ENCODE peak calls at places on chromosomes 7 and 10, in eight cellular contexts. G is anterior cingulate cortex; A is lung microvascular endothelial cell; P is HCT116; R is activated naive CD4-positive, alpha-beta T cell treated with anti-CD3 and anti-CD28 coated beads, Interleukin-2, amount 50 U/mL, for 16 hours; T is cardiac muscle cell; V is HuH-7; C is left ventricle myocardium superior. O is an unnamed sample.

GRCh38 chr7:27345964-27346363 is 103.4 kb downstream of the EVX1 start:
- DNase-seq in C (no peak), A (no peak), R (no peak), V (no peak), G (no peak), T (no peak), P (no peak), O (no peak)

GRCh38 chr10:110667620-110668343 is 23.6 kb downstream of the RBM20 start:
- DNase-seq in R (no peak), T (no peak), P (no peak), A (no peak), G (no peak), C (no peak), V (no peak), O (no peak)

GRCh38 chr7:78167825-78168224 is 369.3 kb downstream of the PHTF2 start:
- DNase-seq in P (no peak), V (no peak), C (no peak), A (no peak), T (no peak), R (no peak), G (no peak), O (no peak)

GRCh38 chr10:6232225-6232807 is 29.6 kb downstream of the PFKFB3 start:
- DNase-seq in P (no peak), C (no peak), A (no peak), T (no peak), G (no peak), R (no peak), V (no peak), O (no peak)

GRCh38 chr10:45652511-45652910 is 20.1 kb downstream of the ZFAND4 start:
- DNase-seq in T (no peak), P (no peak), G (no peak), A (no peak), C (no peak), V (no peak), R (no peak), O (no peak)

GRCh38 chr10:93991596-93992284 is 2.0 kb upstream of the PLCE1 start:
- DNase-seq in A (peak), G (peak), V (peak), P (peak), R (no peak), C (peak), T (peak), O (peak)

GRCh38 chr7:70870349-70870748 is 261.6 kb upstream of the GALNT17 start:
- DNase-seq in T (no peak), V (no peak), A (no peak), R (no peak), P (no peak), G (no peak), C (no peak), O (no peak)

GRCh38 chr7:112204072-112204775 is 2.0 kb downstream of the DOCK4 start:
- DNase-seq in G (no peak), T (peak), P (no peak), C (no peak), A (peak), V (no peak), R (no peak), O (no peak)

GRCh38 chr7:20778063-20778721 is 8.5 kb downstream of the SP8 start:
- DNase-seq in P (no peak), V (peak), G (peak), C (peak), R (no peak), T (peak), A (peak), O (no peak)

GRCh38 chr10:112242769-112243168 is 40.4 kb upstream of the TECTB start:
- DNase-seq in A (no peak), P (no peak), G (no peak), V (no peak), R (no peak), C (no peak), T (no peak), O (no peak)

GRCh38 chr10:525565-526315 is 163.7 kb downstream of the DIP2C start:
- DNase-seq in P (no peak), G (no peak), R (no peak), C (no peak), A (no peak), V (no peak), T (no peak), O (no peak)

GRCh38 chr7:69743436-69743835 is 145.2 kb downstream of the AUTS2 start:
- DNase-seq in P (no peak), C (no peak), T (no peak), R (no peak), G (no peak), A (no peak), V (no peak), O (no peak)

GRCh38 chr7:1696671-1697498 is 26.8 kb downstream of the ELFN1 start:
- DNase-seq in A (no peak), P (no peak), C (peak), G (no peak), R (peak), V (no peak), T (no peak), O (no peak)

GRCh38 chr7:24702674-24703235 is 54.5 kb downstream of the GSDME start:
- DNase-seq in A (no peak), R (no peak), G (no peak), T (peak), P (no peak), V (no peak), C (no peak), O (no peak)

GRCh38 chr7:494906-495305 is 24.7 kb downstream of the PDGFA start:
- DNase-seq in C (peak), P (no peak), T (no peak), V (no peak), G (no peak), R (no peak), A (no peak), O (no peak)

GRCh38 chr7:36663481-36663880 is 60.8 kb downstream of the AOAH start:
- DNase-seq in R (no peak), C (no peak), P (no peak), T (no peak), G (no peak), V (no peak), A (no peak), O (no peak)

GRCh38 chr10:34097682-34098081 is 717.4 kb downstream of the PARD3 start:
- DNase-seq in V (no peak), P (no peak), C (no peak), T (no peak), G (no peak), A (no peak), R (no peak), O (no peak)

GRCh38 chr10:78339251-78339650 is 305.6 kb downstream of the RPS24 start:
- DNase-seq in R (no peak), P (no peak), C (no peak), G (peak), A (no peak), V (no peak), T (no peak), O (no peak)

GRCh38 chr10:47415520-47416304 is 31.6 kb upstream of the ZNF488 start:
- DNase-seq in T (no peak), G (no peak), C (no peak), A (no peak), R (no peak), V (no peak), P (no peak), O (no peak)

GRCh38 chr10:95861401-95861800 is 46.4 kb upstream of the CC2D2B start:
- DNase-seq in G (no peak), C (no peak), A (no peak), V (no peak), R (no peak), P (no peak), T (no peak), O (no peak)

GRCh38 chr7:91582799-91583230 is 297.7 kb downstream of the MTERF1 start:
- DNase-seq in R (no peak), V (no peak), G (no peak), P (no peak), A (no peak), T (no peak), C (no peak), O (no peak)

GRCh38 chr7:94436018-94436604 is 41.4 kb downstream of the COL1A2 start:
- DNase-seq in G (peak), C (peak), R (peak), A (peak), T (peak), P (peak), V (peak), O (peak)

GRCh38 chr7:82468435-82468834 is 24.9 kb upstream of the CACNA2D1 start:
- DNase-seq in A (no peak), V (no peak), G (no peak), R (no peak), P (no peak), C (no peak), T (peak), O (no peak)

GRCh38 chr7:155858521-155859061 is 46.3 kb upstream of the SHH start:
- DNase-seq in C (no peak), G (no peak), P (no peak), T (peak), A (no peak), V (no peak), R (no peak), O (no peak)

GRCh38 chr10:125146791-125147604 is 13.4 kb downstream of the CTBP2 start:
- DNase-seq in P (no peak), A (peak), R (no peak), C (no peak), T (no peak), G (no peak), V (no peak), O (no peak)

GRCh38 chr7:12709731-12710502 is 22.5 kb downstream of the ARL4A start:
- DNase-seq in C (no peak), R (no peak), G (no peak), T (peak), P (no peak), V (no peak), A (no peak), O (peak)

GRCh38 chr10:102433619-102434046 is 1.3 kb upstream of the CUEDC2 start:
- DNase-seq in R (no peak), T (no peak), C (no peak), G (no peak), P (no peak), V (no peak), A (no peak), O (no peak)

GRCh38 chr10:34292178-34292565 is 522.9 kb downstream of the PARD3 start:
- DNase-seq in R (no peak), C (no peak), A (peak), P (no peak), G (no peak), T (peak), V (no peak), O (no peak)

GRCh38 chr7:45221266-45221665 is 63.7 kb downstream of the RAMP3 start:
- DNase-seq in V (no peak), T (no peak), C (no peak), R (no peak), P (no peak), A (no peak), G (no peak), O (no peak)

GRCh38 chr7:132347858-132348257 is 228.4 kb downstream of the PLXNA4 start:
- DNase-seq in P (no peak), A (no peak), T (no peak), V (no peak), G (no peak), C (no peak), R (no peak), O (no peak)

O was measured in HS-5.